ENCODE peak calls at places on chromosome 20, in eight cellular contexts. W, Z, X, N, E, B, O and M are unnamed samples.

GRCh38 chr20:22757424-22758189 is 173.2 kb upstream of the FOXA2 start:
- DNase-seq in W (no peak), Z (no peak), X (no peak), N (no peak), E (no peak), B (peak; percentile 82), O (no peak), M (no peak)

GRCh38 chr20:53080969-53081871 is 109.1 kb downstream of the TSHZ2 start:
- DNase-seq in W (no peak), Z (peak; percentile 57), X (peak; percentile 45), N (peak; percentile 39), E (no peak), B (no peak), O (peak; percentile 6), M (peak; percentile 69)

GRCh38 chr20:23823621-23824324 is 2.8 kb downstream of the CST2 start:
- DNase-seq in W (no peak), Z (no peak), X (no peak), N (no peak), E (no peak), B (no peak), O (no peak), M (no peak)

GRCh38 chr20:44115762-44116644 is 71.0 kb downstream of the JPH2 start:
- DNase-seq in W (no peak), Z (no peak), X (no peak), N (no peak), E (no peak), B (no peak), O (no peak), M (no peak)

GRCh38 chr20:44345147-44345546 is 8.3 kb downstream of the R3HDML start:
- DNase-seq in W (no peak), Z (no peak), X (no peak), N (no peak), E (no peak), B (no peak), O (no peak), M (no peak)

GRCh38 chr20:50215101-50215500 is 24.5 kb downstream of the CEBPB start:
- DNase-seq in W (no peak), Z (no peak), X (no peak), N (no peak), E (no peak), B (peak; percentile 43), O (peak; percentile 51), M (no peak)

GRCh38 chr20:41048475-41049242 is 20.0 kb downstream of the TOP1 start:
- DNase-seq in W (no peak), Z (no peak), X (no peak), N (no peak), E (no peak), B (no peak), O (no peak), M (no peak)

GRCh38 chr20:4924032-4924431 is 77.3 kb downstream of the SLC23A2 start:
- DNase-seq in W (no peak), Z (no peak), X (no peak), N (no peak), E (no peak), B (no peak), O (peak; percentile 38), M (no peak)

GRCh38 chr20:840858-841567 is 7.5 kb downstream of the FAM110A start:
- DNase-seq in W (peak; percentile 68), Z (peak; percentile 73), X (no peak), N (no peak), E (no peak), B (no peak), O (peak; percentile 83), M (peak; percentile 65)

GRCh38 chr20:54199721-54200176 is 8.1 kb upstream of the PFDN4 start:
- DNase-seq in W (peak; percentile 67), Z (peak; percentile 69), X (peak; percentile 75), N (peak; percentile 73), E (peak; percentile 32), B (peak; percentile 82), O (peak; percentile 76), M (peak; percentile 85)

GRCh38 chr20:57428611-57429496 is 37.7 kb downstream of the RBM38 start:
- DNase-seq in W (no peak), Z (no peak), X (no peak), N (no peak), E (no peak), B (no peak), O (peak; percentile 71), M (no peak)

GRCh38 chr20:50387996-50388332 is 122.2 kb upstream of the PTPN1 start:
- DNase-seq in W (no peak), Z (no peak), X (no peak), N (no peak), E (no peak), B (no peak), O (no peak), M (no peak)

GRCh38 chr20:46215913-46216707 is 92.2 kb downstream of the CDH22 start:
- DNase-seq in W (no peak), Z (no peak), X (no peak), N (no peak), E (no peak), B (peak; percentile 84), O (peak; percentile 92), M (peak; percentile 76)

GRCh38 chr20:24784607-24785006 is 164.5 kb upstream of the CST7 start:
- DNase-seq in W (no peak), Z (no peak), X (no peak), N (no peak), E (no peak), B (no peak), O (no peak), M (no peak)

GRCh38 chr20:37948956-37949355 is 46.0 kb downstream of the VSTM2L start:
- DNase-seq in W (no peak), Z (no peak), X (no peak), N (no peak), E (no peak), B (no peak), O (no peak), M (no peak)

GRCh38 chr20:1868856-1869255 is 26.4 kb upstream of the SIRPA start:
- DNase-seq in W (no peak), Z (no peak), X (no peak), N (no peak), E (no peak), B (peak; percentile 34), O (no peak), M (no peak)

GRCh38 chr20:57414867-57415592 is 23.8 kb downstream of the RBM38 start:
- DNase-seq in W (no peak), Z (no peak), X (no peak), N (no peak), E (no peak), B (no peak), O (no peak), M (no peak)

GRCh38 chr20:31494131-31494530 is 19.0 kb downstream of the REM1 start:
- DNase-seq in W (no peak), Z (peak; percentile 56), X (no peak), N (no peak), E (no peak), B (peak; percentile 19), O (peak; percentile 79), M (peak; percentile 48)

GRCh38 chr20:56731496-56731895 is 102.4 kb downstream of the TFAP2C start:
- DNase-seq in W (no peak), Z (no peak), X (no peak), N (no peak), E (no peak), B (no peak), O (no peak), M (no peak)

GRCh38 chr20:15842872-15843271 is 730.4 kb downstream of the KIF16B start:
- DNase-seq in W (peak; percentile 7), Z (no peak), X (no peak), N (no peak), E (no peak), B (no peak), O (no peak), M (no peak)

GRCh38 chr20:38299963-38300362 is 4.0 kb upstream of the BPI start:
- DNase-seq in W (no peak), Z (no peak), X (no peak), N (no peak), E (no peak), B (no peak), O (peak; percentile 48), M (no peak)

GRCh38 chr20:5654557-5654956 is 95.6 kb upstream of the SHLD1 start:
- DNase-seq in W (no peak), Z (no peak), X (no peak), N (peak; percentile 92), E (no peak), B (peak; percentile 25), O (no peak), M (peak; percentile 65)

GRCh38 chr20:48772183-48772976 is 55.4 kb downstream of the PREX1 start:
- DNase-seq in W (no peak), Z (no peak), X (no peak), N (no peak), E (no peak), B (no peak), O (no peak), M (no peak)

GRCh38 chr20:11155156-11155805 is 481.5 kb upstream of the JAG1 start:
- DNase-seq in W (no peak), Z (no peak), X (no peak), N (no peak), E (no peak), B (no peak), O (no peak), M (no peak)

GRCh38 chr20:10696650-10697049 is 22.9 kb upstream of the JAG1 start:
- DNase-seq in W (peak; percentile 27), Z (no peak), X (no peak), N (no peak), E (no peak), B (peak; percentile 80), O (peak; percentile 55), M (no peak)

GRCh38 chr20:22791432-22791831 is 207.1 kb upstream of the FOXA2 start:
- DNase-seq in W (no peak), Z (no peak), X (no peak), N (no peak), E (no peak), B (no peak), O (no peak), M (no peak)

GRCh38 chr20:31713312-31714049 is 9.2 kb downstream of the BCL2L1 start:
- DNase-seq in W (no peak), Z (no peak), X (no peak), N (no peak), E (no peak), B (peak; percentile 89), O (peak; percentile 37), M (peak; percentile 45)

GRCh38 chr20:25274891-25275812 is 27.3 kb downstream of the PYGB start:
- DNase-seq in W (no peak), Z (no peak), X (no peak), N (no peak), E (no peak), B (no peak), O (peak; percentile 61), M (no peak)

GRCh38 chr20:577167-577791 is 32.8 kb downstream of the TCF15 start:
- DNase-seq in W (no peak), Z (peak; percentile 71), X (no peak), N (no peak), E (no peak), B (no peak), O (peak; percentile 60), M (no peak)

GRCh38 chr20:49868538-49868937 is 46.8 kb downstream of the SPATA2 start:
- DNase-seq in W (no peak), Z (no peak), X (no peak), N (no peak), E (no peak), B (no peak), O (no peak), M (no peak)

GRCh38 chr20:2172305-2173175 is 70.9 kb downstream of the STK35 start:
- DNase-seq in W (peak; percentile 79), Z (peak; percentile 87), X (peak; percentile 74), N (peak; percentile 36), E (peak; percentile 42), B (peak; percentile 71), O (peak; percentile 83), M (peak; percentile 81)

GRCh38 chr20:19292254-19292653 is 79.8 kb downstream of the SLC24A3 start:
- DNase-seq in W (no peak), Z (no peak), X (no peak), N (no peak), E (no peak), B (no peak), O (no peak), M (no peak)

GRCh38 chr20:58471161-58471834 is 43.9 kb downstream of the APCDD1L start:
- DNase-seq in W (no peak), Z (no peak), X (no peak), N (no peak), E (no peak), B (no peak), O (peak; percentile 68), M (peak; percentile 55)

GRCh38 chr20:2874456-2874855 is 1.2 kb downstream of the PTPRA start:
- DNase-seq in W (no peak), Z (no peak), X (peak; percentile 31), N (no peak), E (no peak), B (peak; percentile 22), O (no peak), M (no peak)